ENCODE peak calls at places on chromosomes 1 and 21, in six cellular contexts. L is KBM-7, U is RKO, C is HT1080, Y is substantia nigra, K is neural crest cell. V is an unnamed sample.

GRCh38 chr21:41759926-41760325 is 6.9 kb downstream of the RIPK4 start:
- DNase-seq in L (no peak), U (no peak), C (no peak), Y (no peak), K (no peak), V (no peak)

GRCh38 chr1:35577071-35577998 is 4.2 kb downstream of the TFAP2E start:
- DNase-seq in L (peak), U (no peak), C (no peak), Y (no peak), K (no peak), V (no peak)

GRCh38 chr1:245045087-245045881 is 109.5 kb upstream of the KIF26B start:
- DNase-seq in L (no peak), U (peak), C (peak), Y (no peak), K (no peak), V (peak)

GRCh38 chr1:9404541-9404940 is 111.8 kb downstream of the SPSB1 start:
- DNase-seq in L (no peak), U (no peak), C (no peak), Y (no peak), K (no peak), V (no peak)

GRCh38 chr1:15141933-15142647 is 11.5 kb upstream of the TMEM51 start:
- DNase-seq in L (peak), U (no peak), C (peak), Y (no peak), K (no peak), V (no peak)

GRCh38 chr1:200992382-200993101 is 31.0 kb downstream of the KIF21B start:
- DNase-seq in L (no peak), U (no peak), C (no peak), Y (no peak), K (no peak), V (no peak)

GRCh38 chr1:244461254-244462071 is at the start of gene CATSPERE:
- DNase-seq in L (no peak), U (peak), C (no peak), Y (peak), K (peak), V (peak)

GRCh38 chr1:240314845-240315746 is 223.4 kb downstream of the FMN2 start:
- DNase-seq in L (no peak), U (no peak), C (no peak), Y (no peak), K (no peak), V (peak)

GRCh38 chr1:81974883-81975555 is 174.3 kb downstream of the ADGRL2 start:
- DNase-seq in L (no peak), U (no peak), C (no peak), Y (no peak), K (no peak), V (no peak)

GRCh38 chr1:151189638-151190445 is at the start of gene VPS72:
- DNase-seq in L (peak), U (peak), C (peak), Y (peak), K (peak), V (peak)

GRCh38 chr21:35038772-35039145 is 10.3 kb downstream of the RUNX1 start:
- DNase-seq in L (no peak), U (no peak), C (no peak), Y (no peak), K (no peak), V (no peak)

GRCh38 chr21:44466996-44467858 is 11.9 kb downstream of the LRRC3 start:
- DNase-seq in L (no peak), U (no peak), C (no peak), Y (no peak), K (no peak), V (no peak)

GRCh38 chr1:160821627-160822026 is 25.7 kb downstream of the LY9 start:
- DNase-seq in L (no peak), U (no peak), C (no peak), Y (no peak), K (no peak), V (no peak)

GRCh38 chr1:116966791-116967190 is 34.8 kb upstream of the CD101 start:
- DNase-seq in L (no peak), U (no peak), C (no peak), Y (no peak), K (no peak), V (peak)

GRCh38 chr1:191578281-191578680 is 580.0 kb upstream of the RGS18 start:
- DNase-seq in L (no peak), U (no peak), C (no peak), Y (no peak), K (no peak), V (no peak)

GRCh38 chr1:54359393-54360162 is 46.6 kb downstream of the SSBP3 start:
- DNase-seq in L (no peak), U (no peak), C (no peak), Y (no peak), K (no peak), V (no peak)

GRCh38 chr1:229888561-229889001 is 178.5 kb upstream of the GALNT2 start:
- DNase-seq in L (no peak), U (no peak), C (no peak), Y (no peak), K (no peak), V (no peak)

GRCh38 chr1:147618771-147619170 is 51.6 kb downstream of the ACP6 start:
- DNase-seq in L (no peak), U (no peak), C (no peak), Y (no peak), K (no peak), V (no peak)

GRCh38 chr1:10271090-10271489 is 60.7 kb downstream of the KIF1B start:
- DNase-seq in L (no peak), U (no peak), C (no peak), Y (no peak), K (no peak), V (no peak)

GRCh38 chr1:223500560-223501425 is 107.6 kb downstream of the CCDC185 start:
- DNase-seq in L (no peak), U (peak), C (peak), Y (no peak), K (no peak), V (peak)

GRCh38 chr1:158969855-158970254 is 38.5 kb downstream of the PYHIN1 start:
- DNase-seq in L (no peak), U (peak), C (no peak), Y (no peak), K (no peak), V (no peak)

GRCh38 chr1:71753746-71754145 is 528.6 kb downstream of the NEGR1 start:
- DNase-seq in L (no peak), U (no peak), C (no peak), Y (no peak), K (no peak), V (no peak)

GRCh38 chr21:46393451-46393940 is 65.2 kb upstream of the DIP2A start:
- DNase-seq in L (no peak), U (no peak), C (no peak), Y (no peak), K (no peak), V (no peak)

GRCh38 chr1:43722825-43723224 is 15.5 kb downstream of the ST3GAL3 start:
- DNase-seq in L (no peak), U (no peak), C (no peak), Y (no peak), K (no peak), V (no peak)

GRCh38 chr1:44035726-44036408 is 4.6 kb upstream of the SLC6A9 start:
- DNase-seq in L (no peak), U (no peak), C (no peak), Y (no peak), K (no peak), V (no peak)

GRCh38 chr1:228783415-228784045 is 48.3 kb downstream of the RHOU start:
- DNase-seq in L (no peak), U (no peak), C (no peak), Y (no peak), K (no peak), V (no peak)

GRCh38 chr1:159168043-159168442 is 3.4 kb upstream of the CADM3 start:
- DNase-seq in L (no peak), U (no peak), C (no peak), Y (no peak), K (no peak), V (no peak)

GRCh38 chr1:157697781-157698569 is 2.6 kb downstream of the FCRL3 start:
- DNase-seq in L (no peak), U (no peak), C (no peak), Y (no peak), K (no peak), V (no peak)

GRCh38 chr1:40859017-40859416 is 3.1 kb downstream of the CITED4 start:
- DNase-seq in L (no peak), U (no peak), C (no peak), Y (no peak), K (no peak), V (no peak)

GRCh38 chr1:4931486-4931885 is 277.1 kb downstream of the AJAP1 start:
- DNase-seq in L (no peak), U (peak), C (peak), Y (no peak), K (no peak), V (no peak)

GRCh38 chr1:210049616-210050015 is 111.6 kb downstream of the SYT14 start:
- DNase-seq in L (no peak), U (no peak), C (no peak), Y (no peak), K (no peak), V (no peak)

GRCh38 chr1:223831755-223832636 is 13.8 kb downstream of the TP53BP2 start:
- DNase-seq in L (peak), U (peak), C (peak), Y (no peak), K (no peak), V (peak)

GRCh38 chr1:116405241-116406135 is 32.4 kb downstream of the ATP1A1 start:
- DNase-seq in L (no peak), U (no peak), C (no peak), Y (no peak), K (no peak), V (no peak)

GRCh38 chr1:211135342-211135950 is 1.5 kb upstream of the KCNH1 start:
- DNase-seq in L (peak), U (peak), C (peak), Y (no peak), K (no peak), V (peak)

GRCh38 chr1:998905-999796 is 746 bp downstream of the HES4 start:
- DNase-seq in L (peak), U (peak), C (no peak), Y (no peak), K (no peak), V (no peak)

GRCh38 chr1:164675342-164675904 is 116.4 kb downstream of the PBX1 start:
- DNase-seq in L (no peak), U (no peak), C (no peak), Y (no peak), K (no peak), V (no peak)

GRCh38 chr1:113714606-113715269 is 44.5 kb downstream of the PHTF1 start:
- DNase-seq in L (no peak), U (no peak), C (no peak), Y (no peak), K (no peak), V (no peak)